ENCODE peak calls at places on chromosomes 6 and 20, in nine cellular contexts. R, T, W, U, A, I, S, Z and F are unnamed samples.

GRCh38 chr6:115001726-115002436 is 659.1 kb upstream of the HS3ST5 start:
- DNase-seq in R (no peak), T (no peak), W (no peak), U (no peak), A (no peak), I (no peak), S (no peak), Z (no peak), F (no peak)

GRCh38 chr6:56745081-56745480 is 102.4 kb upstream of the DST start:
- DNase-seq in R (no peak), T (no peak), W (no peak), U (no peak), A (no peak), I (no peak), S (no peak), Z (no peak), F (no peak)

GRCh38 chr20:35007891-35008290 is 52.2 kb downstream of the MYH7B start:
- DNase-seq in R (no peak), T (no peak), W (no peak), U (no peak), A (peak; percentile 7), I (peak; percentile 8), S (no peak), Z (no peak), F (no peak)

GRCh38 chr6:168130168-168130651 is 51.2 kb upstream of the FRMD1 start:
- DNase-seq in R (no peak), T (no peak), W (no peak), U (no peak), A (no peak), I (no peak), S (no peak), Z (peak; percentile 49), F (no peak)

GRCh38 chr6:11439017-11439420 is 98.5 kb upstream of the TMEM170B start:
- DNase-seq in R (no peak), T (no peak), W (no peak), U (no peak), A (no peak), I (no peak), S (no peak), Z (no peak), F (no peak)

GRCh38 chr6:74075323-74075722 is 379.3 kb downstream of the CD109 start:
- DNase-seq in R (no peak), T (no peak), W (no peak), U (no peak), A (peak; percentile 47), I (no peak), S (no peak), Z (peak; percentile 11), F (no peak)

GRCh38 chr6:134623391-134623790 is 305.5 kb upstream of the SGK1 start:
- DNase-seq in R (no peak), T (no peak), W (no peak), U (no peak), A (no peak), I (no peak), S (no peak), Z (no peak), F (no peak)

GRCh38 chr6:135360222-135360621 is 137.3 kb downstream of the AHI1 start:
- DNase-seq in R (no peak), T (no peak), W (no peak), U (no peak), A (no peak), I (no peak), S (no peak), Z (no peak), F (no peak)

GRCh38 chr6:160081398-160081797 is 40.2 kb upstream of the SLC22A1 start:
- DNase-seq in R (no peak), T (no peak), W (no peak), U (no peak), A (no peak), I (no peak), S (no peak), Z (no peak), F (no peak)

GRCh38 chr6:13814176-13814937 is at the start of gene MCUR1:
- DNase-seq in R (peak; percentile 80), T (peak; percentile 83), W (peak; percentile 69), U (peak; percentile 86), A (peak; percentile 92), I (peak; percentile 92), S (peak; percentile 81), Z (peak; percentile 87), F (peak; percentile 82)

GRCh38 chr6:44058617-44059358 is 68.5 kb downstream of the MRPL14 start:
- DNase-seq in R (no peak), T (no peak), W (peak; percentile 100), U (no peak), A (peak; percentile 88), I (peak; percentile 30), S (peak; percentile 20), Z (peak; percentile 63), F (peak; percentile 65)

GRCh38 chr6:117272032-117272866 is 6.9 kb downstream of the VGLL2 start:
- DNase-seq in R (no peak), T (no peak), W (no peak), U (no peak), A (no peak), I (no peak), S (no peak), Z (no peak), F (no peak)

GRCh38 chr6:9405369-9405768 is 970.0 kb upstream of the SLC35B3 start:
- DNase-seq in R (no peak), T (no peak), W (peak; percentile 44), U (no peak), A (no peak), I (no peak), S (no peak), Z (no peak), F (no peak)

GRCh38 chr20:14197097-14197496 is 140.3 kb downstream of the FLRT3 start:
- DNase-seq in R (no peak), T (no peak), W (peak; percentile 26), U (no peak), A (no peak), I (no peak), S (no peak), Z (no peak), F (no peak)

GRCh38 chr20:22795897-22796296 is 211.5 kb upstream of the FOXA2 start:
- DNase-seq in R (no peak), T (no peak), W (peak; percentile 99), U (no peak), A (peak; percentile 58), I (peak; percentile 28), S (no peak), Z (peak; percentile 19), F (no peak)

GRCh38 chr6:113599444-113599843 is 257.7 kb upstream of the MARCKS start:
- DNase-seq in R (no peak), T (no peak), W (peak; percentile 61), U (no peak), A (no peak), I (no peak), S (no peak), Z (no peak), F (no peak)

GRCh38 chr6:126550323-126550722 is 210.4 kb downstream of the CENPW start:
- DNase-seq in R (no peak), T (no peak), W (no peak), U (no peak), A (no peak), I (no peak), S (no peak), Z (no peak), F (no peak)

GRCh38 chr20:47204746-47205122 is 151.8 kb downstream of the ZMYND8 start:
- DNase-seq in R (no peak), T (no peak), W (no peak), U (no peak), A (no peak), I (no peak), S (no peak), Z (no peak), F (no peak)

GRCh38 chr6:145539831-145540230 is 195.5 kb downstream of the EPM2A start:
- DNase-seq in R (no peak), T (no peak), W (no peak), U (no peak), A (no peak), I (no peak), S (no peak), Z (no peak), F (no peak)

GRCh38 chr6:89145962-89146747 is at the start of gene PM20D2:
- DNase-seq in R (peak; percentile 44), T (peak; percentile 64), W (no peak), U (peak; percentile 70), A (peak; percentile 78), I (peak; percentile 72), S (peak; percentile 62), Z (peak; percentile 69), F (no peak)

GRCh38 chr6:134544737-134545136 is 226.8 kb upstream of the SGK1 start:
- DNase-seq in R (no peak), T (no peak), W (no peak), U (no peak), A (no peak), I (no peak), S (no peak), Z (no peak), F (no peak)

GRCh38 chr6:149580880-149581279 is 14.7 kb downstream of the GINM1 start:
- DNase-seq in R (no peak), T (no peak), W (no peak), U (no peak), A (no peak), I (no peak), S (no peak), Z (no peak), F (no peak)

GRCh38 chr20:62666736-62667529 is 24.6 kb downstream of the SLCO4A1 start:
- DNase-seq in R (no peak), T (no peak), W (no peak), U (no peak), A (peak; percentile 76), I (peak; percentile 60), S (no peak), Z (no peak), F (peak; percentile 88)